ENCODE peak calls at places on chromosomes 5 and 9, in seven cellular contexts. One of them, this sample, is unnamed.

GRCh38 chr9:89750117-89750551 is 145.3 kb downstream of the GADD45G start:
- DNase-seq in left ventricle myocardium inferior: peak
- DNase-seq in psoas muscle: no peak
- DNase-seq in AG04450: no peak
- DNase-seq in AG09319: no peak
- DNase-seq in fibroblast of lung: no peak
- DNase-seq in breast epithelium: no peak
- DNase-seq in this sample: no peak

GRCh38 chr5:60066502-60066901 is 173.0 kb upstream of the PDE4D start:
- DNase-seq in left ventricle myocardium inferior: no peak
- DNase-seq in psoas muscle: no peak
- DNase-seq in AG04450: no peak
- DNase-seq in AG09319: no peak
- DNase-seq in fibroblast of lung: peak
- DNase-seq in breast epithelium: no peak
- DNase-seq in this sample: no peak

GRCh38 chr9:34072868-34073590 is 24.3 kb upstream of the UBAP2 start:
- DNase-seq in left ventricle myocardium inferior: no peak
- DNase-seq in psoas muscle: no peak
- DNase-seq in AG04450: peak
- DNase-seq in AG09319: peak
- DNase-seq in fibroblast of lung: peak
- DNase-seq in breast epithelium: no peak
- DNase-seq in this sample: no peak

GRCh38 chr5:81855576-81855975 is 104.7 kb upstream of the SSBP2 start:
- DNase-seq in left ventricle myocardium inferior: no peak
- DNase-seq in psoas muscle: no peak
- DNase-seq in AG04450: no peak
- DNase-seq in AG09319: no peak
- DNase-seq in fibroblast of lung: no peak
- DNase-seq in breast epithelium: no peak
- DNase-seq in this sample: no peak

GRCh38 chr9:93127395-93127911 is 6.6 kb downstream of the NINJ1 start:
- DNase-seq in left ventricle myocardium inferior: peak
- DNase-seq in psoas muscle: no peak
- DNase-seq in AG04450: no peak
- DNase-seq in AG09319: no peak
- DNase-seq in fibroblast of lung: peak
- DNase-seq in breast epithelium: peak
- DNase-seq in this sample: no peak

GRCh38 chr9:90724880-90725279 is 76.7 kb upstream of the SYK start:
- DNase-seq in left ventricle myocardium inferior: no peak
- DNase-seq in psoas muscle: no peak
- DNase-seq in AG04450: no peak
- DNase-seq in AG09319: no peak
- DNase-seq in fibroblast of lung: no peak
- DNase-seq in breast epithelium: no peak
- DNase-seq in this sample: no peak

GRCh38 chr5:124285071-124285470 is 461.4 kb downstream of the ZNF608 start:
- DNase-seq in left ventricle myocardium inferior: no peak
- DNase-seq in psoas muscle: no peak
- DNase-seq in AG04450: no peak
- DNase-seq in AG09319: no peak
- DNase-seq in fibroblast of lung: no peak
- DNase-seq in breast epithelium: no peak
- DNase-seq in this sample: no peak

GRCh38 chr9:92289708-92290390 is 3.6 kb downstream of the IARS1 start:
- DNase-seq in left ventricle myocardium inferior: no peak
- DNase-seq in psoas muscle: no peak
- DNase-seq in AG04450: no peak
- DNase-seq in AG09319: no peak
- DNase-seq in fibroblast of lung: peak
- DNase-seq in breast epithelium: no peak
- DNase-seq in this sample: no peak

GRCh38 chr5:21918451-21918850 is 934.7 kb downstream of the CDH12 start:
- DNase-seq in left ventricle myocardium inferior: no peak
- DNase-seq in psoas muscle: no peak
- DNase-seq in AG04450: no peak
- DNase-seq in AG09319: no peak
- DNase-seq in fibroblast of lung: no peak
- DNase-seq in breast epithelium: no peak
- DNase-seq in this sample: no peak

GRCh38 chr9:111728143-111728542 is 66.6 kb downstream of the SHOC1 start:
- DNase-seq in left ventricle myocardium inferior: no peak
- DNase-seq in psoas muscle: no peak
- DNase-seq in AG04450: no peak
- DNase-seq in AG09319: no peak
- DNase-seq in fibroblast of lung: peak
- DNase-seq in breast epithelium: no peak
- DNase-seq in this sample: no peak

GRCh38 chr5:149371296-149371962 is 7.7 kb downstream of the IL17B start:
- DNase-seq in left ventricle myocardium inferior: peak
- DNase-seq in psoas muscle: peak
- DNase-seq in AG04450: no peak
- DNase-seq in AG09319: no peak
- DNase-seq in fibroblast of lung: peak
- DNase-seq in breast epithelium: no peak
- DNase-seq in this sample: peak

GRCh38 chr9:36169708-36170107 is 520 bp downstream of the CCIN start:
- DNase-seq in left ventricle myocardium inferior: no peak
- DNase-seq in psoas muscle: no peak
- DNase-seq in AG04450: no peak
- DNase-seq in AG09319: no peak
- DNase-seq in fibroblast of lung: no peak
- DNase-seq in breast epithelium: no peak
- DNase-seq in this sample: no peak

GRCh38 chr5:68237715-68238114 is 22.2 kb downstream of the PIK3R1 start:
- DNase-seq in left ventricle myocardium inferior: no peak
- DNase-seq in psoas muscle: no peak
- DNase-seq in AG04450: no peak
- DNase-seq in AG09319: no peak
- DNase-seq in fibroblast of lung: no peak
- DNase-seq in breast epithelium: no peak
- DNase-seq in this sample: no peak

GRCh38 chr9:103152473-103152872 is 157.3 kb downstream of the CYLC2 start:
- DNase-seq in left ventricle myocardium inferior: no peak
- DNase-seq in psoas muscle: no peak
- DNase-seq in AG04450: no peak
- DNase-seq in AG09319: no peak
- DNase-seq in fibroblast of lung: no peak
- DNase-seq in breast epithelium: no peak
- DNase-seq in this sample: no peak
- TF ChIP-seq CTCF in left ventricle myocardium inferior: no peak
- TF ChIP-seq CTCF in psoas muscle: no peak
- TF ChIP-seq CTCF in AG04450: no peak
- TF ChIP-seq CTCF in AG09319: no peak
- TF ChIP-seq CTCF in fibroblast of lung: no peak
- TF ChIP-seq CTCF in breast epithelium: no peak
- TF ChIP-seq CTCF in this sample: no peak

GRCh38 chr5:56853710-56854109 is 38.4 kb downstream of the MAP3K1 start:
- DNase-seq in left ventricle myocardium inferior: no peak
- DNase-seq in psoas muscle: no peak
- DNase-seq in AG04450: no peak
- DNase-seq in AG09319: no peak
- DNase-seq in fibroblast of lung: no peak
- DNase-seq in breast epithelium: no peak
- DNase-seq in this sample: no peak

GRCh38 chr5:56852228-56853000 is 37.1 kb downstream of the MAP3K1 start:
- DNase-seq in left ventricle myocardium inferior: no peak
- DNase-seq in psoas muscle: no peak
- DNase-seq in AG04450: no peak
- DNase-seq in AG09319: no peak
- DNase-seq in fibroblast of lung: peak
- DNase-seq in breast epithelium: no peak
- DNase-seq in this sample: no peak

GRCh38 chr5:56854920-56855319 is 39.6 kb downstream of the MAP3K1 start:
- DNase-seq in left ventricle myocardium inferior: no peak
- DNase-seq in psoas muscle: no peak
- DNase-seq in AG04450: no peak
- DNase-seq in AG09319: no peak
- DNase-seq in fibroblast of lung: no peak
- DNase-seq in breast epithelium: no peak
- DNase-seq in this sample: no peak

GRCh38 chr5:56858777-56859442 is 43.6 kb downstream of the MAP3K1 start:
- DNase-seq in left ventricle myocardium inferior: no peak
- DNase-seq in psoas muscle: no peak
- DNase-seq in AG04450: no peak
- DNase-seq in AG09319: no peak
- DNase-seq in fibroblast of lung: no peak
- DNase-seq in breast epithelium: no peak
- DNase-seq in this sample: no peak

DNA sequence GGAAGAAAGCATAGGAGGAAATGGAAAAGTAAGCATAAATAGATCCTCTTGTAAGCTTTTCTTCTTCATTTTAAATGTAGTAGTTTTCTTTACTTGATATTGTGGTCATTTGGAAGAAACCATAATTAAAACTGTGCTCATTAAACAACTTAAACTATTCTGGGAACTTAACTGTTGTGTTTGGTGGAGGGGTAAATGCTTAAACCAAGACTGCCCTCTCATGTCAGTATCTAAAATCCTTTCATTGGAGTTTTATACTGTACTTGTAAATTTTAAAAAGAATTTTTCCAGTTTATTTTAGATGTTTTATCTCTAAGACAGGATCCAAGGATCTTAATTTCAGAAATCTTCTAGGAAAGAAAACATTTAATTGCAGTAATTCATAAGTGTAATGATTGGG is 41.4 kb downstream of the MAP3K1 start:
- DNase-seq in left ventricle myocardium inferior: no peak
- DNase-seq in psoas muscle: no peak
- DNase-seq in AG04450: no peak
- DNase-seq in AG09319: no peak
- DNase-seq in fibroblast of lung: no peak
- DNase-seq in breast epithelium: no peak
- DNase-seq in this sample: no peak
- TF ChIP-seq CTCF in left ventricle myocardium inferior: no peak
- TF ChIP-seq CTCF in psoas muscle: no peak
- TF ChIP-seq CTCF in AG04450: no peak
- TF ChIP-seq CTCF in AG09319: no peak
- TF ChIP-seq CTCF in fibroblast of lung: no peak
- TF ChIP-seq CTCF in breast epithelium: no peak
- TF ChIP-seq CTCF in this sample: no peak

DNA sequence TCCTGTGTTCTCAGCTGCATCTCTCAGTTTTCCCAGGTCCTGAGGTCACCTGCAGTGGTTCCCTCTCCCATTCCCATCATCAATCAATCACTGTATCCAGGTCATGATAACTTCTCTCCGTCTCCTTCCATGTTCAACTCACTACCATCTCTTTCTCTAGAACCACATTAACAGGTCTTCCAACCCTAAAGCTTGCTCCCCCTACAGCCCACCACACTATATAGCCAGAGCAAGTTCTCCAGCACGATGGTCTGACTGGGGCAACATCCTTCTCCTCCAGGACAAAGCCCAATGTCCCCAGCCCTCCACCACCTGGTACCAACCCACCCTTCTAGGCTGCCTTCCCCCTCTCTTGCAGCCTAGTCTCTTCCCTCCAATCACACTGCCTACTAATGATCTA is 241.6 kb downstream of the CDK5RAP2 start:
- DNase-seq in left ventricle myocardium inferior: no peak
- DNase-seq in psoas muscle: no peak
- DNase-seq in AG04450: no peak
- DNase-seq in AG09319: no peak
- DNase-seq in fibroblast of lung: no peak
- DNase-seq in breast epithelium: no peak
- DNase-seq in this sample: no peak
- TF ChIP-seq CTCF in left ventricle myocardium inferior: no peak
- TF ChIP-seq CTCF in psoas muscle: no peak
- TF ChIP-seq CTCF in AG04450: no peak
- TF ChIP-seq CTCF in AG09319: no peak
- TF ChIP-seq CTCF in fibroblast of lung: no peak
- TF ChIP-seq CTCF in breast epithelium: no peak
- TF ChIP-seq CTCF in this sample: no peak

GRCh38 chr5:102089883-102090282 is 206.2 kb downstream of the SLCO4C1 start:
- DNase-seq in left ventricle myocardium inferior: no peak
- DNase-seq in psoas muscle: no peak
- DNase-seq in AG04450: no peak
- DNase-seq in AG09319: no peak
- DNase-seq in fibroblast of lung: no peak
- DNase-seq in breast epithelium: no peak
- DNase-seq in this sample: no peak

GRCh38 chr5:102090770-102091169 is 205.3 kb downstream of the SLCO4C1 start:
- DNase-seq in left ventricle myocardium inferior: no peak
- DNase-seq in psoas muscle: no peak
- DNase-seq in AG04450: no peak
- DNase-seq in AG09319: no peak
- DNase-seq in fibroblast of lung: no peak
- DNase-seq in breast epithelium: no peak
- DNase-seq in this sample: peak
- TF ChIP-seq CTCF in left ventricle myocardium inferior: no peak
- TF ChIP-seq CTCF in psoas muscle: no peak
- TF ChIP-seq CTCF in AG04450: peak
- TF ChIP-seq CTCF in AG09319: no peak
- TF ChIP-seq CTCF in fibroblast of lung: no peak
- TF ChIP-seq CTCF in breast epithelium: no peak
- TF ChIP-seq CTCF in this sample: peak

This sample was measured in GM10248.